ENCODE peak calls at places on chromosomes 2 and 18, in five cellular contexts. H is K562, U is SK-N-SH, B is GM12878, N is HCT116. T is an unnamed sample.

GRCh38 chr18:49668583-49669290 is 106.9 kb downstream of the LIPG start:
- DNase-seq in H (no peak), U (no peak), B (no peak), N (no peak), T (no peak)

GRCh38 chr2:48779019-48779418 is 23.5 kb upstream of the LHCGR start:
- DNase-seq in H (no peak), U (peak), B (no peak), N (no peak), T (no peak)

GRCh38 chr2:196640031-196640548 is 575 bp downstream of the CCDC150 start:
- DNase-seq in H (no peak), U (no peak), B (peak), N (no peak), T (no peak)

GRCh38 chr2:204078003-204078698 is 141.6 kb downstream of the ICOS start:
- DNase-seq in H (no peak), U (no peak), B (no peak), N (no peak), T (no peak)

GRCh38 chr18:58891753-58892152 is 27.1 kb downstream of the ZNF532 start:
- DNase-seq in H (no peak), U (no peak), B (no peak), N (no peak), T (no peak)

GRCh38 chr2:38533180-38533579 is 69.5 kb downstream of the HNRNPLL start:
- DNase-seq in H (no peak), U (no peak), B (peak), N (no peak), T (no peak)

GRCh38 chr2:144377929-144378328 is 142.0 kb downstream of the ZEB2 start:
- DNase-seq in H (peak), U (no peak), B (no peak), N (no peak), T (no peak)

GRCh38 chr2:112821682-112822081 is 14.9 kb downstream of the IL1B start:
- DNase-seq in H (no peak), U (no peak), B (no peak), N (no peak), T (no peak)

GRCh38 chr2:101112772-101113157 is 38.4 kb downstream of the TBC1D8 start:
- DNase-seq in H (no peak), U (no peak), B (no peak), N (no peak), T (no peak)

GRCh38 chr18:2070636-2071035 is 500.7 kb downstream of the METTL4 start:
- DNase-seq in H (no peak), U (no peak), B (no peak), N (no peak), T (peak)

GRCh38 chr2:113370478-113371091 is 66.9 kb upstream of the ZNG1B start:
- DNase-seq in H (peak), U (peak), B (peak), N (peak), T (peak)

GRCh38 chr18:13289501-13290205 is 71.1 kb downstream of the LDLRAD4 start:
- DNase-seq in H (no peak), U (no peak), B (no peak), N (no peak), T (no peak)

GRCh38 chr2:195573314-195573713 is 83.7 kb upstream of the SLC39A10 start:
- DNase-seq in H (no peak), U (no peak), B (no peak), N (no peak), T (no peak)

GRCh38 chr2:215290980-215291599 is 20.8 kb upstream of the ATIC start:
- DNase-seq in H (no peak), U (peak), B (no peak), N (no peak), T (no peak)

GRCh38 chr2:178109813-178110212 is 2.4 kb upstream of the RBM45 start:
- DNase-seq in H (peak), U (peak), B (no peak), N (peak), T (peak)

GRCh38 chr2:8790739-8791162 is 46.7 kb downstream of the KIDINS220 start:
- DNase-seq in H (no peak), U (no peak), B (peak), N (no peak), T (no peak)

GRCh38 chr2:237509151-237509550 is 22.1 kb downstream of the MLPH start:
- DNase-seq in H (no peak), U (no peak), B (no peak), N (no peak), T (peak)

GRCh38 chr2:211408485-211408884 is 852.1 kb downstream of the CPS1 start:
- DNase-seq in H (no peak), U (no peak), B (no peak), N (no peak), T (no peak)

GRCh38 chr2:229922449-229923386 is at the start of gene FBXO36:
- DNase-seq in H (peak), U (peak), B (no peak), N (peak), T (peak)

GRCh38 chr2:189285351-189285750 is 105.8 kb upstream of the COL5A2 start:
- DNase-seq in H (no peak), U (no peak), B (no peak), N (no peak), T (no peak)

GRCh38 chr2:101355561-101356130 is 31.7 kb downstream of the CREG2 start:
- DNase-seq in H (no peak), U (no peak), B (no peak), N (no peak), T (no peak)

GRCh38 chr2:49154140-49154539 is at the start of gene FSHR:
- DNase-seq in H (no peak), U (no peak), B (no peak), N (no peak), T (no peak)

GRCh38 chr2:58527656-58528055 is 286.5 kb upstream of the FANCL start:
- DNase-seq in H (no peak), U (no peak), B (no peak), N (no peak), T (no peak)

GRCh38 chr2:231674587-231675334 is 33.6 kb upstream of the PTMA start:
- DNase-seq in H (peak), U (peak), B (no peak), N (no peak), T (no peak)

GRCh38 chr2:143282684-143283083 is 153.5 kb downstream of the ARHGAP15 start:
- DNase-seq in H (peak), U (no peak), B (no peak), N (no peak), T (no peak)

GRCh38 chr2:160584972-160585494 is 91.4 kb upstream of the RBMS1 start:
- DNase-seq in H (no peak), U (no peak), B (no peak), N (no peak), T (no peak)

GRCh38 chr2:178392215-178392614 is 58.8 kb downstream of the PRKRA start:
- DNase-seq in H (no peak), U (no peak), B (no peak), N (no peak), T (no peak)

GRCh38 chr2:28656937-28657615 is 94.6 kb upstream of the PPP1CB start:
- DNase-seq in H (no peak), U (no peak), B (no peak), N (peak), T (no peak)

GRCh38 chr2:72920317-72921087 is 3.2 kb downstream of the EMX1 start:
- DNase-seq in H (no peak), U (peak), B (no peak), N (no peak), T (no peak)

GRCh38 chr18:8400825-8401224 is 208.4 kb upstream of the RAB12 start:
- DNase-seq in H (no peak), U (no peak), B (no peak), N (no peak), T (no peak)

GRCh38 chr18:48841381-48842258 is 109.1 kb downstream of the SMAD7 start:
- DNase-seq in H (peak), U (peak), B (no peak), N (no peak), T (no peak)

GRCh38 chr2:215540646-215541045 is 104.8 kb upstream of the FN1 start:
- DNase-seq in H (no peak), U (no peak), B (no peak), N (no peak), T (no peak)

GRCh38 chr2:14715600-14715999 is 83.1 kb downstream of the LRATD1 start:
- DNase-seq in H (no peak), U (no peak), B (no peak), N (no peak), T (no peak)

DNA sequence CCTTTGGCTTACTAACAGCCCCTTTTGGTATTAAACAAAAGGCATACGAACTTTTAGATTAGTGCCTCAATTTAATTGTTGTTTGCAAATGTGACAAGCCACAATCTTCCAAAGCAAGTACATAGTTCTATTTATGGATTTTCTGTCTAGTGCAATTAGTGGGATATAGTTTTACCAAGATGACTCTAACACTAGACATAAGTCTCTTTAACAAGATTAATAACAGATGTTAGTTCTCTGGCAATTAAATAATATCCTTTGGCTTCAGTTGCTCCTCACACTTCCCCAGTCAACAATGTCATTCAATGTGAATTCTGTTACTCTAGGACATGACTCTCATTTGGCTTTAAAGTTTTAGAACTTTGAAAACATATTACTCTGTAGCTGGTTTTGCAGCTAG is 16.7 kb upstream of the MC4R start:
- DNase-seq in H (no peak), U (no peak), B (no peak), N (no peak), T (no peak)
- TF ChIP-seq JUND in H (no peak), U (peak), B (no peak), N (no peak), T (no peak)

GRCh38 chr2:171958475-171958874 is 36.2 kb downstream of the HAT1 start:
- DNase-seq in H (no peak), U (no peak), B (no peak), N (no peak), T (no peak)
- TF ChIP-seq JUND in H (no peak), U (peak), B (no peak), N (no peak), T (no peak)

GRCh38 chr2:149719695-149720094 is 132.1 kb upstream of the MMADHC start:
- DNase-seq in H (no peak), U (no peak), B (no peak), N (no peak), T (no peak)

GRCh38 chr2:149715894-149716293 is 128.3 kb upstream of the MMADHC start:
- DNase-seq in H (no peak), U (no peak), B (no peak), N (no peak), T (no peak)

GRCh38 chr2:149716687-149717086 is 129.1 kb upstream of the MMADHC start:
- DNase-seq in H (no peak), U (no peak), B (no peak), N (no peak), T (peak)

GRCh38 chr2:149720615-149721014 is 133.0 kb upstream of the MMADHC start:
- DNase-seq in H (no peak), U (peak), B (no peak), N (no peak), T (no peak)

DNA sequence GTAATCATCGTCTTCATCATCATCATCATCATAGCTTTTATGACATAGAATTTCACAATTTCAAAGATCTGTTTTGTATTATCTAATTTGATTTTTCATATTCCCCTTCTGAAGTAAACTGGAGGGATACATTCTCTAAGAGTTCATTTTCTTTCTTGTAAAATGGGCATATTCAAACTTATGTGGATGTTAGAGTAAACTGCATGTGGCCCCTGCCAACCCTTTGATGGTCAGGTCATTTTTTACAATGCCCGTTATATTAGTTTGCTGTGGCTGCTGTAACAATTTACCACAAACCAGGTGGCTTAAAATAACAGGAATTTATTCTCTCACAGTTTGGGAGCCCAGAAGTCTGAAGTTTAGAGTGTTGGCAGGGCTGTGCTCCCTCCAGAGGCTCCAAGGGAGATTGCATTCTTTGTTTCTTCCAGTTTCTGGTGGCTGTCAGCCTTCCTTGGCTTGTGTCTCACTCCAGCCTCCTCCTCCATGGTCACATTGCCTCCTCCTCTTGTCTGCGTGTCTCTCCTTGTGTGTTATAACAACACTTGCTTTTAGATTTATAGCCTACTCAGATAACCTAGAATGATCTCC is 127.5 kb upstream of the MMADHC start:
- DNase-seq in H (no peak), U (peak), B (no peak), N (peak), T (peak)
- TF ChIP-seq JUND in H (no peak), U (no peak), B (no peak), N (no peak), T (no peak)

GRCh38 chr2:42904576-42904876 is 112.1 kb upstream of the HAAO start:
- DNase-seq in H (no peak), U (no peak), B (no peak), N (no peak), T (no peak)

GRCh38 chr2:42903821-42904575 is 111.6 kb upstream of the HAAO start:
- DNase-seq in H (no peak), U (peak), B (no peak), N (no peak), T (no peak)

GRCh38 chr2:42902939-42903709 is 110.7 kb upstream of the HAAO start:
- DNase-seq in H (no peak), U (no peak), B (no peak), N (no peak), T (no peak)

GRCh38 chr2:42900226-42900744 is 107.9 kb upstream of the HAAO start:
- DNase-seq in H (no peak), U (no peak), B (no peak), N (no peak), T (no peak)

GRCh38 chr2:42901076-42901645 is 108.8 kb upstream of the HAAO start:
- DNase-seq in H (no peak), U (no peak), B (no peak), N (no peak), T (no peak)
- TF ChIP-seq JUND in H (no peak), U (no peak), B (no peak), N (no peak), T (no peak)

GRCh38 chr2:218194880-218195279 is 22.1 kb upstream of the ARPC2 start:
- DNase-seq in H (no peak), U (no peak), B (no peak), N (no peak), T (no peak)
- TF ChIP-seq JUND in H (no peak), U (no peak), B (no peak), N (no peak), T (no peak)

DNA sequence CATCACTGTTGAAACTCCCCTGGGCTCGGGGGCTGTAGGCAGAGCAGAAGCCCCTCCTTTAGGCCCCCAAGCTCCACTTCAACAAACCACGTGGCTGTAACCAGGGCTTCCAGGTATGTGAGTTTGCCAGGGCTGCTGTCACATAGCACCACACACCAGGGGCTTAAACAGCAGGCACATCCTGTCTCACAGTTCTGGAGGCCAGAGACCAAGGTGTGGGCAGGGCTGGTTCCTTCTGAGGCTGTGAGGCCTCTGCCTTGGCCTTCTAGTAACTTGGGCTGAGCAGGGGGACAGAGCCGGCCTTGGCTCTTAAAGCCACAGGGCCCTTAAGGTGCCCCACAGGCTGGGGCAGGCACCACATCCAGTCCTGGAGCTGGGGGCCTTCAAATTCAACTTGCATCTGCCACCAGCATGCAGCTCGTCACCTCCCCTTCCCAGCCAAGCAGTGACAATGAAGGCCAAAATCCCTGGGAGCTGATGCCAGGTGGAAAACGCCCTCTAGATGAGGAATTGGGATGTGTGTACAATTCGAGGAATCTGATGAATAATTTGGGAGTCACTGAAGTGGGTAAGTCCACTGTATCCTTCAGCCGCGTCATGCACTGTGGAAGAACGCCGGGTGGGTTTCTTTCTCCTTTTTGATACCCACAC is 104.2 kb upstream of the ODC1 start:
- DNase-seq in H (no peak), U (peak), B (no peak), N (no peak), T (no peak)
- TF ChIP-seq JUND in H (no peak), U (no peak), B (no peak), N (no peak), T (no peak)

DNA sequence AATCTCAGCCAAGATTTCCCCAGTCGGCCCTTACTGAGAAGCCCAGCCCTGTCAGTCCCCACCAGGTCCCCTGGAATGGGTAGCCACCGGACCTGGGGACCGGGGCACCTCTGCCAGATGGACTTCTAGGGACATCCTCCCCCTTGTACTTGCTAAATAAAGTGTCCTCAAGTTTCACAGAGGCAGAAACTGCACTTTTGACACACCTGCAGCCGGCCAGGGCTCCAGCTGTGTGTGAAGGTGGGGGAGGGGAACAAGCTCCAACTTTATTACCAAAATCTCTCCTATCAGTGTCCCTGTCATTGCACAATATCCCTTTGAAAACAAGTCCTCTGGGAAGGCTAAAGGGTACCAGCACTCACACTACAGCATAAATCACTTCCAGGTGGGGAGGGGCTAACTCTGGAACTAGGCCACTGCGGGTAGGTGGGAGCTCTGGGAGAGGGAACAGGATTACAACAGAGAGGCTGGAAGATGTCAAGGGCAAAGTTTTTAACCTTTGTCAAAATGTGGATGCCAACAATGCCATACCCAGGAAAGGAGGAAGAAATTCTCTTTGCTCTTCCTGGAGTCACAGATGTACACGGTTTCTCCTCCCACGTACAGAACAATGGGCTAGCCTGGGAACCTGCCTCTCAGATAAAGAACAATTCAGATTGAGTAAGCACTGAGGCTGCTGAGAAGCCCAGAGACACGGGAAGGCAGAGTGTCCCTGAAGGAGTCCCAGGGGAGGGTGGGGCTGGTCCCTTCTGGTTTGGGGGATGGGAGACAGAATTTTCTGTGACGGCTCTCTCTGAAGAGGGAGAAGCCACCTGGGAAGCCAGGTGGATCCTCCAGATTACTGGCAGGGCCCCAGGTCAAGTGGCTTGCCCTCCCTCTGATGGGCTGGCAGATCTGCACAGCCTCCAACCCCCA is 11.0 kb downstream of the SDC1 start:
- DNase-seq in H (no peak), U (no peak), B (peak), N (no peak), T (no peak)
- TF ChIP-seq JUND in H (no peak), U (no peak), B (no peak), N (no peak), T (no peak)

GRCh38 chr2:181848356-181848876 is 43.1 kb upstream of the ITPRID2 start:
- DNase-seq in H (no peak), U (no peak), B (no peak), N (no peak), T (no peak)
- TF ChIP-seq JUND in H (no peak), U (no peak), B (no peak), N (no peak), T (no peak)

GRCh38 chr2:239223330-239224248 is 177.2 kb downstream of the HDAC4 start:
- DNase-seq in H (no peak), U (no peak), B (no peak), N (no peak), T (no peak)
- TF ChIP-seq JUND in H (no peak), U (no peak), B (no peak), N (no peak), T (no peak)